ENCODE peak calls at places on chromosomes 1 and 21, in ten cellular contexts. N, V, T, J, X, C, B, H, R and L are unnamed samples.
A peak's percentile ranks its signal among the peaks of the same experiment; 100 is the strongest.

GRCh38 chr1:218209351-218209861 is 75.7 kb upstream of the RRP15 start:
- DNase-seq in N (peak; percentile 27), V (no peak), T (no peak), J (peak; percentile 93), X (peak; percentile 98), C (peak; percentile 55), B (no peak), H (no peak), R (no peak), L (no peak)

GRCh38 chr1:31881698-31882000 is 56.5 kb downstream of the PTP4A2 start:
- DNase-seq in N (no peak), V (no peak), T (no peak), J (peak; percentile 16), X (no peak), C (no peak), B (no peak), H (peak; percentile 53), R (no peak), L (no peak)

GRCh38 chr1:8015809-8016165 is 10.3 kb downstream of the ERRFI1 start:
- DNase-seq in N (peak; percentile 85), V (no peak), T (no peak), J (no peak), X (peak; percentile 26), C (no peak), B (no peak), H (no peak), R (no peak), L (no peak)

GRCh38 chr21:35697321-35697808 is 363.0 kb downstream of the SETD4 start:
- DNase-seq in N (peak; percentile 81), V (peak; percentile 75), T (peak; percentile 92), J (peak; percentile 35), X (no peak), C (peak; percentile 3), B (no peak), H (peak; percentile 71), R (peak; percentile 77), L (no peak)

GRCh38 chr1:2126331-2127180 is 68.0 kb downstream of the FAAP20 start:
- DNase-seq in N (no peak), V (peak; percentile 50), T (peak; percentile 31), J (no peak), X (no peak), C (no peak), B (no peak), H (no peak), R (no peak), L (no peak)

GRCh38 chr1:246295968-246296367 is 211.1 kb downstream of the SMYD3 start:
- DNase-seq in N (no peak), V (no peak), T (no peak), J (no peak), X (no peak), C (peak; percentile 46), B (no peak), H (no peak), R (peak; percentile 16), L (no peak)

GRCh38 chr1:237851209-237851845 is 39.4 kb downstream of the ZP4 start:
- DNase-seq in N (peak; percentile 42), V (no peak), T (no peak), J (peak; percentile 35), X (peak; percentile 61), C (peak; percentile 41), B (no peak), H (peak; percentile 38), R (no peak), L (peak; percentile 88)

GRCh38 chr21:45364464-45365185 is 40.3 kb upstream of the COL18A1 start:
- DNase-seq in N (peak; percentile 89), V (peak; percentile 63), T (peak; percentile 65), J (peak; percentile 89), X (no peak), C (peak; percentile 12), B (no peak), H (no peak), R (no peak), L (no peak)

GRCh38 chr1:29638281-29638680 is 402.0 kb downstream of the PTPRU start:
- DNase-seq in N (no peak), V (no peak), T (no peak), J (no peak), X (no peak), C (no peak), B (no peak), H (no peak), R (no peak), L (no peak)

GRCh38 chr1:175675017-175675416 is 68.4 kb downstream of the TNR start:
- DNase-seq in N (no peak), V (no peak), T (no peak), J (no peak), X (no peak), C (no peak), B (no peak), H (no peak), R (no peak), L (no peak)

GRCh38 chr1:76802094-76802493 is 65.2 kb upstream of the ST6GALNAC5 start:
- DNase-seq in N (no peak), V (no peak), T (no peak), J (no peak), X (no peak), C (no peak), B (no peak), H (no peak), R (no peak), L (no peak)

GRCh38 chr1:212313616-212314015 is 28.4 kb downstream of the PPP2R5A start:
- DNase-seq in N (peak; percentile 39), V (no peak), T (no peak), J (peak; percentile 56), X (no peak), C (no peak), B (no peak), H (no peak), R (no peak), L (no peak)

GRCh38 chr1:87024936-87025537 is 110.6 kb downstream of the HS2ST1 start:
- DNase-seq in N (peak; percentile 54), V (no peak), T (no peak), J (peak; percentile 22), X (peak; percentile 62), C (peak; percentile 30), B (no peak), H (no peak), R (no peak), L (no peak)

DNA sequence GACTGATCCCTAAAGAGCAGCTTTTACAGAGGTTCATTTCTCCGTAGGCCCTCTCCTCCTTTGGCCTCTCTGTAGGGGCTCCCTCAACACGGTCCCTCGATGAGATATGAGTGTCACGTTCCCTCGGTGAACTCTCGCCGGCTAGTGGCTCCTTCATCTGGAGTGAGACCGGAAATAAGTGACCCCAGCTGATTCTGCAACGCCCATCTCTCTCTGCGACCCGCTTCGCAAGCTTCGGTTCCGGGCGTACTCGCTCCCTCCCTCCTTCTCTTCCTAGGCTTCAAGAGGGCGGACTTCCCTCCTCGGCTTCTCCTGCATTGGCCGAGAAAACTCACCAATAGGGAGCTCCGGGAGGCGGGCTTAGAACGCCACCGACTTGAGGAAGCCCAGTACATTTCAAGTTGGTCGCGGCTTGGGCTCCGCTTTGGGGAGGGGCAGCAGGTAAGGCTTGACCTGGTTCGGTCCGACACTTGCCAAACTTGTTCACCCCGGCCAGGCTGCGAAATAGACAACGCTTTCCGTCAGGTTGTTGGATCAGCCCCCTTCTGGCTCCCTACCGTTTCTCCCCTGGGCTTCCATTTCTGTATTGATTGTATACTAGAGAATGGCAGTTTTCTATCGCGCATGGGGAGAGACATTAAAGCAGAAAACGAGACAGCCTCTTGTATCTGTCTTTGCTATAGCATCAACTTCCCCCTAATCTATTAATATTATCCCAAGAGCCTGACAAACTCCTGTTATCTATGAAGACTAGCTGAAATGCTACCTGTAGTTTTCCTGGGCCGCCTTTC is at the start of the genes ANKRD34A and POLR3GL:
- DNase-seq in N (peak; percentile 91), V (peak; percentile 97), T (peak; percentile 97), J (peak; percentile 89), X (peak; percentile 99), C (peak; percentile 95), B (peak; percentile 71), H (peak; percentile 97), R (peak; percentile 96), L (peak; percentile 95)
- H3K4me3 ChIP-seq in N (peak within 1 kb of the TSS; percentile 60), V (peak within 1 kb of the TSS; percentile 85), T (peak within 1 kb of the TSS; percentile 60), J (peak within 1 kb of the TSS; percentile 61), X (peak within 1 kb of the TSS; percentile 76), C (peak within 1 kb of the TSS; percentile 62), B (peak within 1 kb of the TSS; percentile 87), H (peak within 1 kb of the TSS; percentile 52), R (peak within 1 kb of the TSS; percentile 66), L (peak within 1 kb of the TSS; percentile 44)

GRCh38 chr1:11525151-11525505 is 46.2 kb downstream of the DISP3 start:
- DNase-seq in N (no peak), V (no peak), T (no peak), J (no peak), X (no peak), C (no peak), B (no peak), H (no peak), R (no peak), L (no peak)
- H3K4me1 ChIP-seq in N (no peaks in the 10 kb centered on the region), V (no peaks in the 10 kb centered on the region), T (no peaks in the 10 kb centered on the region), J (no peaks in the 10 kb centered on the region), X (no peaks in the 10 kb centered on the region), C (no peaks in the 10 kb centered on the region), B (no peaks in the 10 kb centered on the region), H (no peaks in the 10 kb centered on the region), R (no peaks in the 10 kb centered on the region), L (no peaks in the 10 kb centered on the region)

GRCh38 chr1:248593226-248593625 is 4.3 kb downstream of the OR2T10 start:
- DNase-seq in N (no peak), V (no peak), T (no peak), J (no peak), X (no peak), C (no peak), B (no peak), H (no peak), R (no peak), L (no peak)
- H3K9me3 ChIP-seq in N (no peaks in the 10 kb centered on the region), V (no peaks in the 10 kb centered on the region), T (no peaks in the 10 kb centered on the region), J (peaks cover 3% of the 10 kb centered on the region), X (no peaks in the 10 kb centered on the region), C (peaks cover 17% of the 10 kb centered on the region), B (no peaks in the 10 kb centered on the region), H (no peaks in the 10 kb centered on the region), R (no peaks in the 10 kb centered on the region), L (no peaks in the 10 kb centered on the region)

GRCh38 chr1:231761747-231762541 is 135.4 kb downstream of the DISC1 start:
- DNase-seq in N (no peak), V (no peak), T (no peak), J (no peak), X (peak; percentile 67), C (no peak), B (no peak), H (no peak), R (no peak), L (no peak)

GRCh38 chr1:231751624-231751897 is 125.0 kb downstream of the DISC1 start:
- DNase-seq in N (no peak), V (no peak), T (no peak), J (no peak), X (no peak), C (no peak), B (no peak), H (no peak), R (no peak), L (no peak)

GRCh38 chr1:231753313-231753712 is 126.7 kb downstream of the DISC1 start:
- DNase-seq in N (no peak), V (no peak), T (no peak), J (no peak), X (no peak), C (no peak), B (no peak), H (no peak), R (no peak), L (no peak)

GRCh38 chr1:231757759-231758158 is 131.2 kb downstream of the DISC1 start:
- DNase-seq in N (no peak), V (no peak), T (no peak), J (no peak), X (no peak), C (no peak), B (no peak), H (no peak), R (no peak), L (no peak)

DNA sequence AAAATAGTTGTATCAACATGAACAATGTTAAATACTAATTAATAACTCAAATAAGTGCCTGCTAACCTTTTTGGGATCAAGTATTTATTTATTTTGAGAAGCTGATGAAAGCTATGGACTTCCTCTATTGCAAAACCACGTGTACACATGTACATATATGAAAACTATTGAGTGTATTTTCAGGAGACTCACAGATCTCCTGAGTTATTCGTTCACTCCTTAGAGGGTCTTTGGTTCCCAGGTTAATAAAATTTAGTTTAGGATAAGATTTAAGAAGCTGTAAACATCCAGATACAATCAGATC is 130.5 kb downstream of the DISC1 start:
- DNase-seq in N (no peak), V (no peak), T (no peak), J (no peak), X (no peak), C (no peak), B (no peak), H (no peak), R (no peak), L (no peak)
- H3K4me3 ChIP-seq in N (no peak overlapping the region), V (no peak overlapping the region), T (no peak overlapping the region), J (no peak overlapping the region), X (no peak overlapping the region), C (no peak overlapping the region), B (no peak overlapping the region), H (no peak overlapping the region), R (no peak overlapping the region), L (no peak overlapping the region)